ENCODE peak calls at places on chromosomes 4 and X, in six cellular contexts. One of them, this sample, is unnamed.

GRCh38 chr4:177051473-177052060 is 258.1 kb upstream of the NEIL3 start:
- DNase-seq in left ventricle myocardium inferior: no peak
- DNase-seq in lower lobe of right lung: no peak
- DNase-seq in heart left ventricle: no peak
- DNase-seq in uterus: no peak
- DNase-seq in adipocyte: peak; percentile 19
- DNase-seq in this sample: no peak

GRCh38 chr4:89549907-89550306 is 242.3 kb upstream of the GPRIN3 start:
- DNase-seq in lower lobe of right lung: no peak
- DNase-seq in adipocyte: peak; percentile 47
- DNase-seq in heart left ventricle: no peak
- DNase-seq in uterus: no peak
- DNase-seq in left ventricle myocardium inferior: no peak
- DNase-seq in this sample: no peak

GRCh38 chr4:153467154-153467896 is 1.2 kb downstream of the TMEM131L start:
- DNase-seq in lower lobe of right lung: peak; percentile 86
- DNase-seq in heart left ventricle: peak; percentile 78
- DNase-seq in left ventricle myocardium inferior: peak; percentile 36
- DNase-seq in adipocyte: peak; percentile 35
- DNase-seq in uterus: no peak
- DNase-seq in this sample: no peak

GRCh38 chr4:152259866-152260265 is 276.0 kb downstream of the FBXW7 start:
- DNase-seq in lower lobe of right lung: no peak
- DNase-seq in left ventricle myocardium inferior: no peak
- DNase-seq in adipocyte: peak; percentile 6
- DNase-seq in uterus: no peak
- DNase-seq in heart left ventricle: no peak
- DNase-seq in this sample: no peak

GRCh38 chr4:9931196-9931595 is 90.1 kb downstream of the SLC2A9 start:
- DNase-seq in lower lobe of right lung: no peak
- DNase-seq in left ventricle myocardium inferior: no peak
- DNase-seq in heart left ventricle: no peak
- DNase-seq in uterus: no peak
- DNase-seq in adipocyte: no peak
- DNase-seq in this sample: no peak

GRCh38 chr4:16783119-16783518 is 115.3 kb downstream of the LDB2 start:
- DNase-seq in heart left ventricle: no peak
- DNase-seq in lower lobe of right lung: no peak
- DNase-seq in adipocyte: no peak
- DNase-seq in uterus: no peak
- DNase-seq in left ventricle myocardium inferior: no peak
- DNase-seq in this sample: no peak

GRCh38 chr4:122045533-122045932 is 93.7 kb upstream of the TRPC3 start:
- DNase-seq in left ventricle myocardium inferior: no peak
- DNase-seq in adipocyte: peak; percentile 85
- DNase-seq in heart left ventricle: no peak
- DNase-seq in lower lobe of right lung: peak; percentile 71
- DNase-seq in uterus: no peak
- DNase-seq in this sample: no peak

GRCh38 chrX:50988649-50989048 is 78.1 kb downstream of the BMP15 start:
- DNase-seq in left ventricle myocardium inferior: no peak
- DNase-seq in uterus: no peak
- DNase-seq in heart left ventricle: no peak
- DNase-seq in adipocyte: peak; percentile 68
- DNase-seq in lower lobe of right lung: no peak
- DNase-seq in this sample: peak; percentile 37

GRCh38 chr4:113901994-113902787 is 77.3 kb downstream of the ARSJ start:
- DNase-seq in heart left ventricle: no peak
- DNase-seq in lower lobe of right lung: peak; percentile 65
- DNase-seq in left ventricle myocardium inferior: no peak
- DNase-seq in adipocyte: no peak
- DNase-seq in uterus: no peak
- DNase-seq in this sample: no peak

GRCh38 chrX:119622356-119623232 is 16.4 kb upstream of the NKRF start:
- DNase-seq in heart left ventricle: no peak
- DNase-seq in uterus: peak; percentile 39
- DNase-seq in left ventricle myocardium inferior: peak; percentile 37
- DNase-seq in adipocyte: peak; percentile 31
- DNase-seq in lower lobe of right lung: no peak
- DNase-seq in this sample: no peak

GRCh38 chrX:119618439-119618838 is 12.2 kb upstream of the NKRF start:
- DNase-seq in adipocyte: no peak
- DNase-seq in left ventricle myocardium inferior: peak; percentile 16
- DNase-seq in heart left ventricle: no peak
- DNase-seq in lower lobe of right lung: peak; percentile 60
- DNase-seq in uterus: no peak
- DNase-seq in this sample: no peak

GRCh38 chrX:119625843-119626242 is 19.6 kb upstream of the NKRF start:
- DNase-seq in lower lobe of right lung: no peak
- DNase-seq in left ventricle myocardium inferior: no peak
- DNase-seq in adipocyte: no peak
- DNase-seq in heart left ventricle: no peak
- DNase-seq in uterus: no peak
- DNase-seq in this sample: no peak

GRCh38 chrX:119624951-119625668 is 18.9 kb upstream of the NKRF start:
- DNase-seq in left ventricle myocardium inferior: no peak
- DNase-seq in uterus: no peak
- DNase-seq in heart left ventricle: no peak
- DNase-seq in adipocyte: no peak
- DNase-seq in lower lobe of right lung: no peak
- DNase-seq in this sample: no peak

DNA sequence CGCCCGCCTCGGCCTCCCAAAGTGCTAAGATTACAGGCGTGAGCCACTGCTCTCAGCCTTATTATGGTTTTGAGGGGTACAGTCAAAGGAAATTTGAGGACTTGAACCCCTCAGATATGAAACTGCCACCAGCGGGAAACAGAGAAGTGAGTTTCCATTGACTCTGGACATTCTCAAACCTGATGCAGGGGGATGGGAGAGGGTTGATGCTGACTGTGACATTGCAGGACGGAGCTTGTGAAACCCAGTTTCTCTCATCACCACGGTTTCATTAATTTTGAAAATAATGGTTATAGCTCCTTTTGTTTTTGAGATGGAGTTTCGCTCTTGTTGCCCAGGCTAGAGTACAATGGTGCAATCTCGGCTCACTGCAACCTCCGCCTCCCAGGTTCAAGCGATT is 18.2 kb upstream of the NKRF start:
- DNase-seq in heart left ventricle: no peak
- DNase-seq in uterus: no peak
- DNase-seq in left ventricle myocardium inferior: no peak
- DNase-seq in lower lobe of right lung: no peak
- DNase-seq in adipocyte: no peak
- DNase-seq in this sample: no peak
- H3K4me1 ChIP-seq in heart left ventricle: no peaks in the 10 kb centered on the region
- H3K4me1 ChIP-seq in uterus: no peaks in the 10 kb centered on the region
- H3K4me1 ChIP-seq in left ventricle myocardium inferior: no peaks in the 10 kb centered on the region
- H3K4me1 ChIP-seq in lower lobe of right lung: peaks cover 5% of the 10 kb centered on the region
- H3K4me1 ChIP-seq in adipocyte: peaks cover 6% of the 10 kb centered on the region
- H3K4me1 ChIP-seq in this sample: no peaks in the 10 kb centered on the region

GRCh38 chrX:40102393-40103381 is 4.9 kb upstream of the BCOR start:
- DNase-seq in adipocyte: no peak
- DNase-seq in lower lobe of right lung: no peak
- DNase-seq in heart left ventricle: no peak
- DNase-seq in uterus: no peak
- DNase-seq in left ventricle myocardium inferior: no peak
- DNase-seq in this sample: no peak
- H3K4me1 ChIP-seq in adipocyte: peaks cover 14% of the 10 kb centered on the region
- H3K4me1 ChIP-seq in lower lobe of right lung: peaks cover 24% of the 10 kb centered on the region
- H3K4me1 ChIP-seq in heart left ventricle: no peaks in the 10 kb centered on the region
- H3K4me1 ChIP-seq in uterus: no peaks in the 10 kb centered on the region
- H3K4me1 ChIP-seq in left ventricle myocardium inferior: peaks cover 27% of the 10 kb centered on the region
- H3K4me1 ChIP-seq in this sample: peaks cover 35% of the 10 kb centered on the region

GRCh38 chr4:683982-684571 is 4.9 kb downstream of the SLC49A3 start:
- DNase-seq in lower lobe of right lung: peak; percentile 76
- DNase-seq in adipocyte: peak; percentile 73
- DNase-seq in left ventricle myocardium inferior: peak; percentile 72
- DNase-seq in uterus: no peak
- DNase-seq in heart left ventricle: peak; percentile 87
- DNase-seq in this sample: peak; percentile 42
- H3K4me1 ChIP-seq in lower lobe of right lung: peaks cover 45% of the 10 kb centered on the region
- H3K4me1 ChIP-seq in adipocyte: peaks cover 39% of the 10 kb centered on the region
- H3K4me1 ChIP-seq in left ventricle myocardium inferior: peaks cover 56% of the 10 kb centered on the region
- H3K4me1 ChIP-seq in uterus: no peaks in the 10 kb centered on the region
- H3K4me1 ChIP-seq in heart left ventricle: peaks cover 27% of the 10 kb centered on the region
- H3K4me1 ChIP-seq in this sample: peaks cover 20% of the 10 kb centered on the region

DNA sequence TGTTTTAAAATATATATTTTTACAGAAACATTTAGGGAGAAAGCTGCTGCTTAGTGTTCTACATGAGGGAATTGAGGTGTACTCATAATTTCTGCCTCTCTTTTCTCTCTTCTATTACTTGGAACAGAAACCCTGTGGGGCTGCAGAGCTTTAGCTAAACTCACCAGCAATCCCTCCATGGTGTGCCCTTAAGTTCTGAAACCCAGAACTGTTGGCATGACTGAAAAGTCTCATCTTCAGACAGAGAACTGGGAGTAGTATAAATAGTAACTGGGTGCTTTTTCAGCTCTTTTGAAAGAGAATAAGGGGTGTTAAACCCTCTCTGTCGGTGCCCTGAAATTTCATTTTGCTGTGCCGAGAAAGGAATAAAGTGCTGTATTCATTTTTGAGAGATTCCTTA is 294.9 kb upstream of the BOD1L1 start:
- DNase-seq in adipocyte: no peak
- DNase-seq in heart left ventricle: no peak
- DNase-seq in left ventricle myocardium inferior: no peak
- DNase-seq in uterus: no peak
- DNase-seq in lower lobe of right lung: no peak
- DNase-seq in this sample: no peak
- H3K4me1 ChIP-seq in adipocyte: peaks cover 56% of the 10 kb centered on the region
- H3K4me1 ChIP-seq in heart left ventricle: no peaks in the 10 kb centered on the region
- H3K4me1 ChIP-seq in left ventricle myocardium inferior: no peaks in the 10 kb centered on the region
- H3K4me1 ChIP-seq in uterus: no peaks in the 10 kb centered on the region
- H3K4me1 ChIP-seq in lower lobe of right lung: peaks cover 5% of the 10 kb centered on the region
- H3K4me1 ChIP-seq in this sample: no peaks in the 10 kb centered on the region

DNA sequence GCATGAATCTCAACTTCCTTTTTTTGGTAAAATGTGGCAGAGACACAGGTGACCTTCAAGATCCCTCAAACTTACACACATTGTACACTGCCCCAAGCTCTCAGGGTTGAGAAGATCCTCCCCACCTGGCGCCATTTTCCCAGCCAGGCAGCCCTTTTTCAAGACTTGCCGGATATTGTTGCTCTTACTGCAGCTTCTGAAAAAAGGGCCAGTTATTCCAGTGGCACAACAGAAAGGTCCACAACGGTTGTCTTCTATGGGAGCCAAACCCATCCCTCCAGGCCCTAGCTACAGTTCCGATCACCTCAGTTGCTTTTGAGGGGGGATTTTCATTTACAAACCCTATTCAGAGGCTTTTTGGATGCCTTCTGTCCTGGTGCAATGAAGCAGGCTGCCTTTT is 101.1 kb downstream of the CHIC2 start:
- DNase-seq in heart left ventricle: no peak
- DNase-seq in uterus: no peak
- DNase-seq in lower lobe of right lung: no peak
- DNase-seq in left ventricle myocardium inferior: no peak
- DNase-seq in adipocyte: no peak
- DNase-seq in this sample: peak; percentile 1
- H3K4me1 ChIP-seq in heart left ventricle: no peaks in the 10 kb centered on the region
- H3K4me1 ChIP-seq in uterus: no peaks in the 10 kb centered on the region
- H3K4me1 ChIP-seq in lower lobe of right lung: no peaks in the 10 kb centered on the region
- H3K4me1 ChIP-seq in left ventricle myocardium inferior: no peaks in the 10 kb centered on the region
- H3K4me1 ChIP-seq in adipocyte: peaks cover 29% of the 10 kb centered on the region
- H3K4me1 ChIP-seq in this sample: no peaks in the 10 kb centered on the region